ENCODE peak calls at places on chromosomes 1 and 21, in ten cellular contexts. L is A549, Z is OCI-LY7, C is MCF 10A, B is MM.1S, G is lower leg skin, A is dorsolateral prefrontal cortex, P is AG04449, E is fibroblast of the aortic adventitia, X is type B pancreatic cell. U is an unnamed sample.

GRCh38 chr1:235566092-235566491 is 61.8 kb upstream of the B3GALNT2 start:
- DNase-seq in E (no peak), L (no peak), C (no peak), X (no peak), G (no peak), Z (no peak), A (no peak), P (no peak), B (no peak), U (no peak)

GRCh38 chr1:97077221-97077620 is 355.6 kb downstream of the PTBP2 start:
- DNase-seq in A (no peak), P (no peak), C (no peak), X (no peak), Z (no peak), E (no peak), G (no peak), B (no peak), L (no peak), U (no peak)

GRCh38 chr21:36916718-36917117 is 49.8 kb downstream of the HLCS start:
- DNase-seq in Z (no peak), X (no peak), L (no peak), A (no peak), C (no peak), P (no peak), E (no peak), G (peak), B (peak), U (peak)

GRCh38 chr1:197510691-197511378 is 242.8 kb downstream of the CRB1 start:
- DNase-seq in P (no peak), X (no peak), E (no peak), G (no peak), B (no peak), C (no peak), A (no peak), L (no peak), Z (no peak), U (no peak)

GRCh38 chr1:53084589-53084971 is 22.6 kb downstream of the PODN start:
- DNase-seq in L (no peak), Z (no peak), A (no peak), C (no peak), B (no peak), E (no peak), G (no peak), X (no peak), P (no peak), U (no peak)

GRCh38 chr1:62103880-62104279 is 90.8 kb upstream of the L1TD1 start:
- DNase-seq in A (no peak), B (no peak), G (no peak), E (no peak), Z (no peak), X (no peak), C (no peak), L (no peak), P (no peak), U (no peak)

GRCh38 chr1:29124366-29125236 is 898 bp upstream of the TMEM200B start:
- DNase-seq in Z (peak), E (peak), C (peak), P (no peak), X (peak), G (peak), L (peak), B (peak), A (no peak), U (peak)

GRCh38 chr1:57474097-57474750 is 50.4 kb upstream of the DAB1 start:
- DNase-seq in P (no peak), L (no peak), B (no peak), G (no peak), Z (no peak), X (no peak), E (peak), C (peak), A (no peak), U (no peak)

GRCh38 chr1:20197329-20197791 is 11.0 kb upstream of the PLA2G2C start:
- DNase-seq in A (no peak), B (no peak), L (no peak), G (no peak), P (no peak), C (no peak), X (no peak), E (no peak), Z (no peak), U (no peak)

GRCh38 chr1:172287207-172287606 is 133.3 kb upstream of the C1orf105 start:
- DNase-seq in C (peak), P (no peak), X (no peak), B (no peak), A (no peak), G (peak), L (no peak), Z (no peak), E (peak), U (no peak)

GRCh38 chr1:30786264-30786991 is 28.9 kb upstream of the LAPTM5 start:
- DNase-seq in P (no peak), X (no peak), E (no peak), B (no peak), Z (no peak), C (peak), A (peak), G (no peak), L (no peak), U (no peak)

GRCh38 chr21:44331650-44332306 is 7.4 kb downstream of the CFAP410 start:
- DNase-seq in L (no peak), P (no peak), G (no peak), B (no peak), Z (no peak), C (peak), A (no peak), E (no peak), X (no peak), U (no peak)

GRCh38 chr1:12341667-12342066 is 111.8 kb downstream of the VPS13D start:
- DNase-seq in Z (no peak), C (no peak), A (no peak), G (no peak), L (no peak), E (no peak), P (no peak), B (no peak), X (no peak), U (no peak)

GRCh38 chr1:111507411-111508201 is 4.2 kb upstream of the ADORA3 start:
- DNase-seq in X (peak), P (no peak), Z (peak), C (peak), L (no peak), A (peak), E (peak), B (peak), G (peak), U (no peak)
- TF ChIP-seq CTCF in X (no peak), P (peak), Z (no peak), C (no peak), L (no peak), A (no peak), E (no peak), B (no peak), G (no peak), U (no peak)

GRCh38 chr1:10586125-10586524 is 111.4 kb downstream of the PEX14 start:
- DNase-seq in B (no peak), C (no peak), A (no peak), Z (no peak), G (no peak), X (no peak), L (no peak), P (no peak), E (no peak), U (no peak)
- TF ChIP-seq CTCF in B (no peak), C (no peak), A (peak), Z (no peak), G (no peak), X (no peak), L (no peak), P (no peak), E (peak), U (no peak)

DNA sequence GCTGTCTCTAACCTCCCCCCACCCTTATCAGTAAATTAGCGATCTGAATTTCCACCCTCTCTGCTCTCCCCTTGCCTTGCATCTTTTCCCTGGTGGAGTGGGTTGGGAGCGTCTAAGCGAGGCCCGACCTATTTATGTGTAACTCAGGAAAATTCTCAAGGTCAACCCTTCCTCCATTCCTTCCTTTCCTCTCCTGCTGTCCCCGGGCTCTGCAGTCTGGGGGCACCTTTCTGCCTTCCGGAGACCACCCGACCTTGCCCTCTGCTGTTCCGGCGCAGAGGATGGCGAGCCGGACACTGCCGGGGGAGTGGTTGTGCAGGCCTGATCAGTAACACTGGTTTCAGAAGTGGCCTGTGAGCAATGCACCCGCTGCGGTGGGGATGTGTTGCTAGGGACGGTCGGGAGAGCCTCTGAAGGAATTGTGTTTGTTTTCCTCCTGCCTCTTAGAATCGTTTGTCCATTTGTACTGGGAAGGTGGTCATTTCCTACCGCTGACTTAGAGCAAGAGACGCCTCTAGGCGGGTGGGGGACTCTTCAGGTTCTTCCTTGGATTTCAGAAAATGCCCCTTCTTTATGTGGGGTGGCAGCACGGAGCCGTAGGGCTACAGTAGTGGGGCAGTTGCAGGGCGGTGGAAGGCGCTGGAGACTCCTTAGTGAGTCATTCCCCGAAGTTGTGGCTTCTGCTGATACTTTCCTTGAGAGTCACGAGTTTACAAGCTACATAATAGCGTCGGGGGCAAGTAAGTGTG is 543 bp downstream of the MGST3 start:
- DNase-seq in B (peak), P (peak), A (peak), C (peak), X (peak), Z (peak), G (peak), E (peak), L (peak), U (no peak)
- TF ChIP-seq CTCF in B (no peak), P (no peak), A (no peak), C (no peak), X (peak), Z (peak), G (no peak), E (peak), L (peak), U (peak)

GRCh38 chr1:229781453-229781852 is 155.4 kb downstream of the URB2 start:
- DNase-seq in P (no peak), B (peak), G (no peak), C (peak), X (no peak), L (no peak), A (no peak), Z (peak), E (no peak), U (no peak)
- TF ChIP-seq CTCF in P (no peak), B (peak), G (no peak), C (peak), X (no peak), L (no peak), A (no peak), Z (peak), E (no peak), U (no peak)

DNA sequence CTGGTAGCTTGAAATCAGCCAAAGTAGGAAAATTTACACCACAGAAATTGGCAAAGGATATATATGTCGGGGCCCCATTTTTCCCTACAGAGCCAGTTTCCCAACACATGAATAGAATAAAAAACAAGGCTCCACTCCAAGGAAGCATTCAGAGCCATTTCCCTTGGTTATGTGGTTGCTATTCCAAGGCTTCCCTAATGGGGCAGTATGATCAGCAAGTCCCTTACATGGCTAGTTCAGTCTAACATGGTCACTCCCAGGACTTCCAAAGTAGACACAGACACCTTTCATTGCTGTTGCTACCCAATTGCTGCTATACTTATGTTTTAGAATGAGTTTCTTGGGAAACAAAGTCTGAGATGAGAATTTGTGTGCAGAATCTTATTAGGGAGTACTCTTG is 93.1 kb downstream of the C21orf91 start:
- DNase-seq in L (peak), X (no peak), E (no peak), Z (peak), B (no peak), A (no peak), G (no peak), P (no peak), C (peak), U (no peak)
- TF ChIP-seq CTCF in L (no peak), X (no peak), E (no peak), Z (peak), B (peak), A (no peak), G (no peak), P (no peak), C (no peak), U (no peak)

GRCh38 chr1:160494620-160495019 is 28.4 kb downstream of the SLAMF6 start:
- DNase-seq in P (no peak), C (peak), G (no peak), Z (peak), B (no peak), L (peak), E (no peak), X (no peak), A (no peak), U (no peak)
- TF ChIP-seq CTCF in P (peak), C (peak), G (no peak), Z (peak), B (peak), L (peak), E (peak), X (peak), A (no peak), U (peak)

U was measured in osteocyte.